ENCODE peak calls at places on chromosomes 11 and 22, in nine cellular contexts. B, H, J, U, O, S, F, M and K are unnamed samples.

GRCh38 chr11:118002541-118003019 is 16.4 kb downstream of the IL10RA start:
- DNase-seq in B (peak; percentile 22), H (no peak), J (peak; percentile 89), U (peak; percentile 76), O (peak; percentile 47), S (peak; percentile 41), F (peak; percentile 52), M (no peak), K (peak; percentile 91)

GRCh38 chr11:74332272-74332671 is 20.8 kb upstream of the P4HA3 start:
- DNase-seq in B (no peak), H (no peak), J (no peak), U (no peak), O (no peak), S (no peak), F (no peak), M (no peak), K (no peak)

GRCh38 chr11:62539238-62539925 is 7.2 kb downstream of the AHNAK start:
- DNase-seq in B (peak; percentile 91), H (peak; percentile 94), J (peak; percentile 92), U (peak; percentile 85), O (peak; percentile 85), S (peak; percentile 87), F (peak; percentile 90), M (peak; percentile 93), K (peak; percentile 93)

GRCh38 chr11:64036081-64037026 is 623 bp downstream of the FLRT1 start:
- DNase-seq in B (peak; percentile 27), H (peak; percentile 35), J (peak; percentile 40), U (peak; percentile 43), O (no peak), S (peak; percentile 37), F (peak; percentile 16), M (no peak), K (peak; percentile 79)

GRCh38 chr11:119206512-119207299 is 567 bp downstream of the CBL start:
- DNase-seq in B (no peak), H (no peak), J (no peak), U (peak; percentile 64), O (peak; percentile 64), S (peak; percentile 12), F (no peak), M (no peak), K (peak; percentile 77)

GRCh38 chr11:67261942-67262681 is 4.2 kb upstream of the GRK2 start:
- DNase-seq in B (no peak), H (no peak), J (no peak), U (peak; percentile 26), O (peak; percentile 33), S (no peak), F (no peak), M (no peak), K (peak; percentile 64)

GRCh38 chr11:528815-529728 is 6.3 kb downstream of the HRAS start:
- DNase-seq in B (no peak), H (no peak), J (no peak), U (no peak), O (no peak), S (no peak), F (no peak), M (no peak), K (no peak)

GRCh38 chr11:73645972-73646631 is at the start of gene PLEKHB1:
- DNase-seq in B (no peak), H (no peak), J (peak; percentile 64), U (peak; percentile 46), O (no peak), S (no peak), F (peak; percentile 22), M (no peak), K (no peak)

GRCh38 chr11:3159296-3160190 is 5.6 kb downstream of the OSBPL5 start:
- DNase-seq in B (peak; percentile 58), H (no peak), J (peak; percentile 45), U (peak; percentile 68), O (no peak), S (no peak), F (peak; percentile 17), M (no peak), K (peak; percentile 93)

GRCh38 chr11:3161720-3162409 is 3.2 kb downstream of the OSBPL5 start:
- DNase-seq in B (no peak), H (no peak), J (no peak), U (peak; percentile 19), O (no peak), S (no peak), F (no peak), M (no peak), K (no peak)

GRCh38 chr11:3162410-3163240 is 2.5 kb downstream of the OSBPL5 start:
- DNase-seq in B (no peak), H (no peak), J (no peak), U (peak; percentile 12), O (no peak), S (no peak), F (no peak), M (no peak), K (no peak)

GRCh38 chr11:3160252-3161031 is 4.7 kb downstream of the OSBPL5 start:
- DNase-seq in B (peak; percentile 96), H (peak; percentile 97), J (peak; percentile 95), U (peak; percentile 93), O (peak; percentile 89), S (peak; percentile 91), F (peak; percentile 92), M (peak; percentile 96), K (peak; percentile 96)

GRCh38 chr11:3161309-3161708 is 3.8 kb downstream of the OSBPL5 start:
- DNase-seq in B (no peak), H (no peak), J (no peak), U (peak; percentile 36), O (no peak), S (no peak), F (no peak), M (no peak), K (peak; percentile 70)
- H3K4me3 ChIP-seq in B (peak overlapping the region; percentile 70), H (no peak overlapping the region), J (no peak overlapping the region), U (no peak overlapping the region), O (no peak overlapping the region), S (peak overlapping the region; percentile 51), F (no peak overlapping the region), M (peak overlapping the region; percentile 56), K (peak overlapping the region; percentile 63)

GRCh38 chr11:8083088-8083395 is 2.0 kb downstream of the TUB start:
- DNase-seq in B (no peak), H (no peak), J (no peak), U (no peak), O (no peak), S (no peak), F (no peak), M (no peak), K (no peak)

GRCh38 chr11:8080674-8081590 is at the start of gene TUB:
- DNase-seq in B (no peak), H (no peak), J (peak; percentile 29), U (peak; percentile 54), O (no peak), S (no peak), F (no peak), M (no peak), K (no peak)

GRCh38 chr11:8080069-8080670 is 841 bp upstream of the TUB start:
- DNase-seq in B (no peak), H (no peak), J (no peak), U (no peak), O (no peak), S (no peak), F (no peak), M (no peak), K (no peak)

GRCh38 chr11:8082391-8083087 is 1.5 kb downstream of the TUB start:
- DNase-seq in B (no peak), H (no peak), J (no peak), U (no peak), O (no peak), S (no peak), F (no peak), M (no peak), K (no peak)

GRCh38 chr11:8081591-8082021 is 595 bp downstream of the TUB start:
- DNase-seq in B (peak; percentile 21), H (no peak), J (peak; percentile 29), U (no peak), O (no peak), S (no peak), F (no peak), M (no peak), K (no peak)
- H3K4me3 ChIP-seq in B (peak overlapping the region; percentile 65), H (peak overlapping the region; percentile 35), J (peak overlapping the region; percentile 52), U (peak overlapping the region; percentile 64), O (peak overlapping the region; percentile 38), S (peak overlapping the region; percentile 47), F (peak overlapping the region; percentile 49), M (peak overlapping the region; percentile 60), K (peak overlapping the region; percentile 70)

GRCh38 chr22:27992294-27993165 is 73.5 kb upstream of the PITPNB start:
- DNase-seq in B (no peak), H (no peak), J (no peak), U (no peak), O (no peak), S (no peak), F (no peak), M (no peak), K (peak; percentile 60)

GRCh38 chr22:27993774-27994350 is 74.8 kb upstream of the PITPNB start:
- DNase-seq in B (no peak), H (no peak), J (no peak), U (no peak), O (no peak), S (no peak), F (no peak), M (no peak), K (peak; percentile 56)

GRCh38 chr22:27991586-27992293 is 72.7 kb upstream of the PITPNB start:
- DNase-seq in B (no peak), H (no peak), J (no peak), U (no peak), O (no peak), S (no peak), F (no peak), M (no peak), K (peak; percentile 33)

GRCh38 chr22:27994481-27995331 is 75.7 kb upstream of the PITPNB start:
- DNase-seq in B (no peak), H (no peak), J (no peak), U (no peak), O (no peak), S (no peak), F (no peak), M (no peak), K (peak; percentile 47)

DNA sequence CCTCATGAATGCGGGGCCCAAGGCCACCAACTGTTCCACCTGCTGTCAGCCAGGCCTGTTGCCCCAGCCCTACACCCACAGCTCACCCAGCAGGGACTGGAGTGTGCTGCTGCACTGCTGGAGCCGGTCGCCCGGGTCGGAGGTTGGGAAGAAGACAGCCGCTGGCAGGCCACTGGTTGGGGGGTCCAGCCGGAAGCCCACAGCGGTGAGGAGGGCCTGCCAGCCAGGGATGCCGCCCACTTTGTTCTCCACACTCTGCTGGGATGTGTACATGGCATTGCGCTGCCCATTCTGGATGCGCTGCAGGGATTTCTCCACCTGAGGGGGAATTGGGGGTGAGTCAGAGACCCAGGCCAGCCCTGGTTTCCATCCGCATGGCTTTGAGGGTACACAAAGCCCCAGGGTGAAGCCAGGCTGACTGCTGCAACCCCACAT is 74.2 kb upstream of the PITPNB start:
- DNase-seq in B (no peak), H (no peak), J (no peak), U (no peak), O (no peak), S (no peak), F (no peak), M (no peak), K (peak; percentile 57)
- H3K4me3 ChIP-seq in B (no peak overlapping the region), H (no peak overlapping the region), J (no peak overlapping the region), U (no peak overlapping the region), O (no peak overlapping the region), S (no peak overlapping the region), F (no peak overlapping the region), M (no peak overlapping the region), K (no peak overlapping the region)

DNA sequence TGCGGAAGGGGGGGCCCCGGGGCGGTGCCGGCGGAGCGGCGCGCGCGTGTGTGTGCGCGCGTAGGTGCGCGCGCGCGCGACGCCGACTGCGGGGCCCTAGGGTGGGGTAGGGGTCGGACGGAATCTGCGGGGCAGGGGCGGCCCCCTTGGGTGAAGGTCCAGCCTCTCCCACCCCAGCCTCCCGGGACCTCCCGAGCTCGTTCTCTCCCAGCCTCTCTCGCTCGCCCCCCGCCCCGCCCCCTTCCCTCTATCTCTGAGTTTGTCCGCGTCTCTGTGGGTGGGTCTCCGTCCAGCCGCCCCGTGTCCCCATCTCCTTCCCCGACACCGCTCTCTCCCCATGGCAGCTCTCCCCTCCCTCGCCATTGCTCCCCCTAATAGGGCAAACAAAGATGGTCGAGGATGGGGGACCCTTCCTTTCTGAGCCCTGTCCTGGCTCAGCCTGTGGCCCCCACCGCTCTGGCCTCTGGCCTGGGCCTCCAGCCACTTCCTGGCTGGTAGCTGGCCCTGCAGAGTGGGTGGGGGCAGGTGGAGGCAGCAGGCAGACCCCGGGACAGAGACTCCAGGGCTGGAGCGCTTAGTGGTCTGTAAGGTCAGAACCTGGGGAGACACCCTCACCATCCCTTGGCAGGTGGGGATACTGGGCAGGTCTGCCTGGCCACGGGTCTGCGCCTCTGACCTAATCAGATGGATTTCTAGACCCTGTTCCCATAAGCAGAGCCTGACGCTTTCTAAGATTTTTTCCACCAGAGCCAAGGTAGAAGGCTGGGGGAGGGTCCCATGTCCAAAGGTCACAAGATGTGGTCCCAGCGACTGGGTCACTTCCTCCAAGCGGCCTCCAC is 32.9 kb upstream of the PRR5 start:
- DNase-seq in B (no peak), H (no peak), J (no peak), U (peak; percentile 29), O (no peak), S (no peak), F (no peak), M (no peak), K (no peak)
- H3K4me3 ChIP-seq in B (peak overlapping the region; percentile 58), H (peak overlapping the region; percentile 29), J (peak overlapping the region; percentile 72), U (peak overlapping the region; percentile 95), O (peak overlapping the region; percentile 20), S (no peak overlapping the region), F (peak overlapping the region; percentile 55), M (peak overlapping the region; percentile 60), K (peak overlapping the region; percentile 72)